ENCODE peak calls at places on chromosomes 11 and 22, in four cellular contexts. I, S, K and W are unnamed samples.

GRCh38 chr11:107078375-107078774 is 60.1 kb upstream of the GUCY1A2 start:
- DNase-seq in I (no peak), S (no peak), K (no peak), W (no peak)

GRCh38 chr22:39266398-39267030 is 21.7 kb upstream of the PDGFB start:
- DNase-seq in I (peak), S (peak), K (peak), W (no peak)

GRCh38 chr11:47961383-47961782 is 19.0 kb upstream of the PTPRJ start:
- DNase-seq in I (no peak), S (no peak), K (no peak), W (no peak)

GRCh38 chr11:121328213-121328966 is 35.8 kb downstream of the SC5D start:
- DNase-seq in I (no peak), S (no peak), K (no peak), W (no peak)

GRCh38 chr11:60363542-60364525 is 14.5 kb upstream of the MS4A7 start:
- DNase-seq in I (peak), S (peak), K (peak), W (peak)

GRCh38 chr11:65150513-65151271 is 16.4 kb upstream of the SYVN1 start:
- DNase-seq in I (peak), S (peak), K (peak), W (peak)

GRCh38 chr11:44680982-44681597 is 45.7 kb upstream of the TSPAN18 start:
- DNase-seq in I (no peak), S (no peak), K (no peak), W (no peak)

GRCh38 chr11:104106136-104106754 is 57.7 kb downstream of the PDGFD start:
- DNase-seq in I (no peak), S (no peak), K (no peak), W (no peak)

GRCh38 chr11:70694371-70694770 is 296.0 kb downstream of the CTTN start:
- DNase-seq in I (no peak), S (no peak), K (no peak), W (no peak)

GRCh38 chr11:64449381-64450167 is 90.6 kb downstream of the RPS6KA4 start:
- DNase-seq in I (peak), S (peak), K (peak), W (peak)

GRCh38 chr11:73629907-73630306 is 16.5 kb upstream of the PLEKHB1 start:
- DNase-seq in I (no peak), S (no peak), K (no peak), W (no peak)

GRCh38 chr22:25582946-25583345 is 18.5 kb downstream of the GRK3 start:
- DNase-seq in I (no peak), S (no peak), K (peak), W (no peak)

GRCh38 chr22:20425821-20426615 is 11.6 kb downstream of the SCARF2 start:
- DNase-seq in I (no peak), S (no peak), K (no peak), W (no peak)

GRCh38 chr22:30309981-30310672 is 16.6 kb downstream of the TBC1D10A start:
- DNase-seq in I (peak), S (no peak), K (no peak), W (no peak)

GRCh38 chr11:64571050-64571409 is 20.0 kb upstream of the SLC22A12 start:
- DNase-seq in I (no peak), S (no peak), K (no peak), W (no peak)

GRCh38 chr11:124946735-124947141 is 7.3 kb upstream of the CCDC15 start:
- DNase-seq in I (no peak), S (no peak), K (no peak), W (no peak)

GRCh38 chr11:43557553-43558031 is 122.9 kb upstream of the HSD17B12 start:
- DNase-seq in I (no peak), S (peak), K (no peak), W (no peak)

DNA sequence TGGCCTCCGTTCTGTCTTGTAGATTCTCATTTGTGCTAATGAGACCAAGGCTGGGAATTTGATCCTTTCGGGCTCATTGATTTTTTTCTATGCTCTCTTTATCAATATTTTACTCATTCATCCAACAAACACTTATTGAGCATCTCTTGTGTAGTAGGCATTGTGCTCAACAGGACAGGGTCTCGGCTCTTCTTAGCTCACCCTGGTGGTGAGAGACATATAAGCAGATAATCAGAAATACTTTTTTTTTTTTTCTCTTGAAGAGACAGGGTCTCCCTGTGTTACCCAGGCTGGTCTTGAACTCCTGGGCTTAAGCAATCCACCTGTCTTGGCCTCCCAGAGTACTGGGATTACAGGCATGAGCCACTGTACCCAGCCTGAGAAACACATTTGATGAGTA is 48.0 kb upstream of the SLC5A1 start:
- DNase-seq in I (no peak), S (peak), K (no peak), W (no peak)
- TF ChIP-seq CTCF in I (no peak), S (peak), K (no peak), W (peak)

DNA sequence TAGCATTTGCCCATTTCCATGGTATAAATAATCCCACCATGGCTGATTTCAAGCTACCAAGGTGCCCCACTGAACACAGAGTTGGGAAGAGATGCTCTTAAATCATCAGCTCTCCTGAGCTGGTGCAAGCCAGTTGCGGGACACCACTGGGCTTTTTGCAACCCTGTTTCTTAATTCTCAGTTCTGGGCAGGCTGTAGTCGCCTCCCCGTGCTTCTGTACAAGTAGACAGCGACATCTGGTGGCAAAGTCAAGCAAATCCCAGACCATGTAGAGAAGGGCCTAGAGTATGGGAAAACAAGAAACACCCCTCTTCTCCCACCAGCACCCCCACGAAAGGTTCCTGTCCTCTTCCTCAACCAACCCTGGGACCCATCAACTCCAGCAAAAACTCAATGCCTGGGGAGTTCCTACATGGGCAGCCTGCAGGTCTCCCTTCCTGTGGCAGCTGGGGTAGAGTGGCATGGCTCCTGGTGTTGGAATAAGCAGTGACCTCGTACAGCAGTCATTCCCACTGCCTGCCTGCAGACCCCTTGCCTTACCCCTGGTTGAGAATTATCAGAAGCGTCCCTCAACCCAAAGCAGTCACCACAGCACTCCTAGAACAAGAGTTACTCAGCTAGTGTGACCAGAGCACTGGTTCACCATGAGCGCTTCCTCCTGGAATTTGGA is 68.4 kb downstream of the IGLL5 start:
- DNase-seq in I (no peak), S (peak), K (peak), W (peak)
- TF ChIP-seq NFIC in I (no peak), S (no peak), K (no peak), W (no peak)

GRCh38 chr11:46918087-46918751 is at the start of gene LRP4:
- DNase-seq in I (no peak), S (no peak), K (no peak), W (peak)
- TF ChIP-seq CTCF in I (no peak), S (no peak), K (peak), W (no peak)

GRCh38 chr11:123904932-123905331 is 3.0 kb downstream of the OR8D4 start:
- DNase-seq in I (no peak), S (no peak), K (no peak), W (no peak)
- TF ChIP-seq NFIC in I (no peak), S (no peak), K (no peak), W (no peak)

GRCh38 chr11:115238802-115239201 is 265.4 kb downstream of the CADM1 start:
- DNase-seq in I (no peak), S (no peak), K (no peak), W (no peak)
- TF ChIP-seq CTCF in I (no peak), S (no peak), K (no peak), W (peak)

GRCh38 chr11:811446-812245 is 1.9 kb downstream of the RPLP2 start:
- DNase-seq in I (no peak), S (no peak), K (no peak), W (no peak)
- TF ChIP-seq NFIC in I (no peak), S (no peak), K (no peak), W (no peak)

GRCh38 chr11:76318744-76319384 is 62.1 kb downstream of the THAP12 start:
- DNase-seq in I (peak), S (peak), K (peak), W (peak)

GRCh38 chr11:76315182-76315853 is 65.6 kb downstream of the THAP12 start:
- DNase-seq in I (no peak), S (no peak), K (no peak), W (no peak)

GRCh38 chr11:76314741-76315090 is 66.2 kb downstream of the THAP12 start:
- DNase-seq in I (no peak), S (no peak), K (no peak), W (no peak)

GRCh38 chr11:76317296-76317695 is 63.6 kb downstream of the THAP12 start:
- DNase-seq in I (no peak), S (no peak), K (no peak), W (no peak)

GRCh38 chr11:76316726-76317125 is 64.2 kb downstream of the THAP12 start:
- DNase-seq in I (no peak), S (no peak), K (no peak), W (no peak)
- TF ChIP-seq CTCF in I (no peak), S (no peak), K (no peak), W (no peak)

DNA sequence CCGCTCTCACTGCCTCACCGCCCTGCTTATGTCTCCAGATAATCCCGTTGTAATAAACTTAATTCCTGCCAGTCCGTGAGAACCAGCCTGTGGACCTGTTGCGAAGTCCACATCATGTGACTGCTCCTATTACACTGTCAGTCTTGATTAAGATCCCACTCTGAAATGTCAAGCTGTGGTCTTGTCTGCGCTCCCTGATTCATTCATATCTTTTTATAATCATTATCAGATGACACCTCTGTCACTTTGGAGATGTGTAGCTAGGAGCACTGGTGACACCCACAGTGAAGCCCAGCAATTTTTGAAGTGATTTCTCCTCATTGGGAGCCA is 377.3 kb downstream of the TBC1D22A start:
- DNase-seq in I (no peak), S (no peak), K (no peak), W (no peak)
- TF ChIP-seq NFIC in I (no peak), S (no peak), K (no peak), W (no peak)